ENCODE peak calls at places on chromosome 17, in eight cellular contexts. Z is OCI-LY7; V is Calu3; W is Peyer's patch; L is cardiac muscle cell; T is CD8-positive, alpha-beta T cell; N is GM12865; K is fibroblast of mammary gland. C is an unnamed sample.

GRCh38 chr17:5762191-5762590 is 177.9 kb upstream of the NLRP1 start:
- DNase-seq in Z (no peak), V (no peak), W (no peak), L (peak), T (no peak), N (no peak), K (peak), C (no peak)

GRCh38 chr17:16428098-16428882 is 12.9 kb downstream of the TRPV2 start:
- DNase-seq in Z (peak), V (peak), W (peak), L (peak), T (no peak), N (no peak), K (peak), C (no peak)

GRCh38 chr17:9009096-9009495 is 12.2 kb upstream of the NTN1 start:
- DNase-seq in Z (no peak), V (no peak), W (no peak), L (no peak), T (no peak), N (no peak), K (no peak), C (no peak)

GRCh38 chr17:28570716-28571254 is 539 bp downstream of the PIGS start:
- DNase-seq in Z (peak), V (peak), W (peak), L (no peak), T (peak), N (peak), K (no peak), C (peak)

GRCh38 chr17:44672479-44673093 is 16.3 kb downstream of the MEIOC start:
- DNase-seq in Z (peak), V (no peak), W (no peak), L (peak), T (no peak), N (peak), K (peak), C (no peak)

GRCh38 chr17:58335061-58335731 is 6.6 kb upstream of the TSPOAP1 start:
- DNase-seq in Z (peak), V (no peak), W (peak), L (no peak), T (no peak), N (peak), K (no peak), C (no peak)

GRCh38 chr17:44909681-44910144 is 5.6 kb downstream of the GFAP start:
- DNase-seq in Z (no peak), V (no peak), W (no peak), L (no peak), T (no peak), N (no peak), K (peak), C (peak)

GRCh38 chr17:11986939-11987329 is 10.3 kb downstream of the ZNF18 start:
- DNase-seq in Z (peak), V (peak), W (no peak), L (peak), T (no peak), N (peak), K (peak), C (no peak)

GRCh38 chr17:34249497-34249877 is 5.6 kb upstream of the CCL2 start:
- DNase-seq in Z (no peak), V (no peak), W (no peak), L (no peak), T (no peak), N (no peak), K (no peak), C (no peak)

GRCh38 chr17:79617740-79618382 is 7.0 kb upstream of the RBFOX3 start:
- DNase-seq in Z (no peak), V (no peak), W (no peak), L (no peak), T (no peak), N (no peak), K (no peak), C (no peak)

GRCh38 chr17:80362428-80363119 is 52.4 kb upstream of the ENDOV start:
- DNase-seq in Z (no peak), V (no peak), W (no peak), L (peak), T (no peak), N (no peak), K (peak), C (no peak)

GRCh38 chr17:2212328-2212981 is 91.1 kb downstream of the SMG6 start:
- DNase-seq in Z (no peak), V (peak), W (no peak), L (peak), T (no peak), N (no peak), K (peak), C (no peak)

GRCh38 chr17:52965856-52966255 is 807.3 kb upstream of the CA10 start:
- DNase-seq in Z (no peak), V (no peak), W (no peak), L (no peak), T (no peak), N (no peak), K (no peak), C (no peak)

GRCh38 chr17:1047177-1047885 is 50.4 kb downstream of the TIMM22 start:
- DNase-seq in Z (no peak), V (no peak), W (no peak), L (peak), T (no peak), N (no peak), K (no peak), C (no peak)

GRCh38 chr17:3843935-3844516 is 2.0 kb downstream of the NCBP3 start:
- DNase-seq in Z (peak), V (peak), W (no peak), L (peak), T (peak), N (peak), K (peak), C (peak)

GRCh38 chr17:50177476-50177875 is 11.7 kb downstream of the SGCA start:
- DNase-seq in Z (no peak), V (no peak), W (no peak), L (no peak), T (no peak), N (no peak), K (peak), C (no peak)

GRCh38 chr17:50177983-50178834 is 12.4 kb downstream of the SGCA start:
- DNase-seq in Z (peak), V (peak), W (peak), L (peak), T (peak), N (peak), K (peak), C (peak)

GRCh38 chr17:50174444-50174843 is 8.6 kb downstream of the SGCA start:
- DNase-seq in Z (no peak), V (no peak), W (no peak), L (no peak), T (no peak), N (no peak), K (no peak), C (no peak)

GRCh38 chr17:50175035-50175788 is 9.4 kb downstream of the SGCA start:
- DNase-seq in Z (no peak), V (no peak), W (no peak), L (no peak), T (no peak), N (no peak), K (peak), C (no peak)

GRCh38 chr17:50176559-50177471 is 11.0 kb downstream of the SGCA start:
- DNase-seq in Z (no peak), V (no peak), W (no peak), L (no peak), T (no peak), N (no peak), K (no peak), C (no peak)
- TF ChIP-seq CTCF in Z (no peak), V (no peak), W (no peak), L (peak), T (no peak), N (no peak), K (no peak), C (no peak)

GRCh38 chr17:40451420-40451819 is 8.2 kb downstream of the IGFBP4 start:
- DNase-seq in Z (no peak), V (no peak), W (no peak), L (peak), T (no peak), N (no peak), K (peak), C (no peak)

GRCh38 chr17:40448639-40449261 is 5.5 kb downstream of the IGFBP4 start:
- DNase-seq in Z (no peak), V (peak), W (no peak), L (no peak), T (no peak), N (no peak), K (peak), C (no peak)

GRCh38 chr17:40452074-40452787 is 9.0 kb downstream of the IGFBP4 start:
- DNase-seq in Z (no peak), V (peak), W (no peak), L (peak), T (no peak), N (no peak), K (peak), C (no peak)

GRCh38 chr17:40448213-40448638 is 5.0 kb downstream of the IGFBP4 start:
- DNase-seq in Z (no peak), V (peak), W (no peak), L (peak), T (no peak), N (no peak), K (peak), C (no peak)

GRCh38 chr17:40450175-40450574 is 6.9 kb downstream of the IGFBP4 start:
- DNase-seq in Z (peak), V (peak), W (peak), L (no peak), T (peak), N (peak), K (peak), C (peak)
- TF ChIP-seq CTCF in Z (peak), V (no peak), W (peak), L (peak), T (peak), N (peak), K (peak), C (peak)

GRCh38 chr17:59527325-59527917 is 38.0 kb upstream of the DHX40 start:
- DNase-seq in Z (no peak), V (no peak), W (no peak), L (no peak), T (no peak), N (peak), K (no peak), C (no peak)
- TF ChIP-seq CTCF in Z (no peak), V (no peak), W (no peak), L (no peak), T (no peak), N (no peak), K (no peak), C (no peak)

DNA sequence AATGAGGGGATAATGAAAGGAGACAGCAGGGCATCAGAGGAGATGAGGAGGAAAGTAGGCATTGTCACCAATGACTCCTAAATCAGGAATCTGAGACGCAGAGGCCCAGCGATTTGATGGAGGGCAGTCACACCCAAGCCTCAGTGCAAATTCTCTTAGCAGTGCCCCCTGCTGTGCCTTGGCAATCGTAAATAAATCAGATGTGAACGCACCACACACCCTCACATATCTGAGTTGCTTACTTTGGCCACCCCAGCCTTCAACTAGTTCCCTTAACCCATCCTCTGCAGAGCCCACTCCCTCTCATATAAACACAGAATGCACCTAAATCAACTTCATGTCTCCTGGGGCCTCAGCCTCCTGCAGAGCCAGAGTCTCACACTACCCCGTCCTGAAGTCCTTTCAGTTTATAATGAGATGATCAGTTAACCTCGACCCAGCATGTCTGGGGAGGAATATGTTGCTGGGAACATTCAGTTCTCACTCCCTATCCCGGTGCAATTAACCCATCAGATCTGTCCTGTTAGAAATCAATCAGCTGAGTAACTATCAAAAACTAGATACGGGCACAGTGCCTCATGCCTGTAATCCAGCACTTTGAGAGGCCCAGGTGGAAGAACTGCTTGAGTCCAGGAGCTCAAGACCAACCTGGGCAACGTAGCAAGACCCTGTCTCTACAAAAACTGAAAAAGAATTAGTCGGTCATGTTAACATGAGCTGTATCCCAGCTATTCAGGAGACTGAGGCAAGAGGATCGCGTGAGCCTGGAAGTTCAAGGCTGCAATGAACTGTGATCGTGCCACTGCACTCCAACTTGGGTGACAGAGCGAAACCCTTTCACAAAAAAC is 78.4 kb downstream of the SLC39A11 start:
- DNase-seq in Z (peak), V (no peak), W (no peak), L (no peak), T (no peak), N (no peak), K (no peak), C (no peak)
- TF ChIP-seq CTCF in Z (peak), V (no peak), W (no peak), L (no peak), T (no peak), N (no peak), K (no peak), C (peak)